ENCODE peak calls at places on chromosomes 6 and 20, in ten cellular contexts. F is PC-9, K is H9, R is PC-3, W is mesenchymal stem cell, H is neuronal stem cell, J is hepatocyte, P is heart left ventricle, U is IMR-90, T is adrenal gland. O is an unnamed sample.

GRCh38 chr6:94071835-94072234 is 652.5 kb upstream of the EPHA7 start:
- DNase-seq in F (no peak), K (no peak), R (peak; percentile 4), W (peak; percentile 31), H (no peak), J (peak; percentile 11), P (no peak), U (no peak), T (no peak), O (no peak)

GRCh38 chr20:34515484-34516037 is 661 bp upstream of the DYNLRB1 start:
- DNase-seq in F (no peak), K (peak; percentile 92), R (peak; percentile 78), W (peak; percentile 65), H (peak; percentile 46), J (peak; percentile 80), P (peak; percentile 27), U (peak; percentile 47), T (peak; percentile 70), O (peak; percentile 80)

GRCh38 chr6:25312703-25313102 is 33.5 kb downstream of the CARMIL1 start:
- DNase-seq in F (peak; percentile 76), K (no peak), R (peak; percentile 82), W (peak; percentile 30), H (no peak), J (peak; percentile 40), P (no peak), U (peak; percentile 59), T (no peak), O (no peak)

GRCh38 chr20:41386502-41387427 is 20.1 kb upstream of the EMILIN3 start:
- DNase-seq in F (no peak), K (no peak), R (no peak), W (no peak), H (no peak), J (peak; percentile 53), P (peak; percentile 60), U (peak; percentile 26), T (no peak), O (no peak)

GRCh38 chr20:61753196-61753942 is 312.3 kb downstream of the TAF4 start:
- DNase-seq in F (no peak), K (no peak), R (no peak), W (peak; percentile 86), H (no peak), J (peak; percentile 26), P (no peak), U (peak; percentile 55), T (no peak), O (no peak)

GRCh38 chr6:291148-291696 is 1.1 kb upstream of the DUSP22 start:
- DNase-seq in F (no peak), K (no peak), R (peak; percentile 53), W (no peak), H (no peak), J (peak; percentile 57), P (no peak), U (no peak), T (no peak), O (peak; percentile 55)

GRCh38 chr20:1663917-1664316 is 6.3 kb upstream of the SIRPG start:
- DNase-seq in F (peak; percentile 37), K (no peak), R (peak; percentile 35), W (no peak), H (no peak), J (no peak), P (no peak), U (peak; percentile 1), T (no peak), O (no peak)

GRCh38 chr20:46894971-46895905 is 595 bp downstream of the EYA2 start:
- DNase-seq in F (no peak), K (peak; percentile 39), R (peak; percentile 31), W (no peak), H (peak; percentile 38), J (peak; percentile 17), P (no peak), U (peak; percentile 68), T (no peak), O (no peak)

GRCh38 chr6:47241742-47242482 is 67.8 kb downstream of the TNFRSF21 start:
- DNase-seq in F (no peak), K (no peak), R (no peak), W (peak; percentile 90), H (no peak), J (no peak), P (no peak), U (no peak), T (no peak), O (no peak)

GRCh38 chr6:15661815-15662245 is 998 bp downstream of the DTNBP1 start:
- DNase-seq in F (no peak), K (no peak), R (no peak), W (no peak), H (no peak), J (no peak), P (no peak), U (no peak), T (no peak), O (no peak)

DNA sequence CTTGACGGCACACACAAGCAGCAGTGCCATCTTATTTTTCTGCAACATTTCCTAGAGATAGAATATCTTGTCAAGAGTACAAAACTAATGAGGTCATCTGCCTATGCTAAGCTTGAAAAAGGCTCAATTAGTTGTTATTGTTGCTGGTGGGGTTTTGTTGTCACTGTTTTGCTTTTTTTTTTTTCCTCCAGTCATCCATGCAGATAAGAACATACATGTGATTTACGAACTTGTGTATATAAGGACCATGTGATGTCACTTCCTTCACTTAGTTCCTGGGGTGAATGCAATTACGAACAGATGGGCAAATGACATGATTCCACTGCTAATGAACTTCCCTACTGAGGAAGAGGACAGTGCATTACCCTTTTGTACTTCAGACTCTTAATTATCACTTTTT is 1175.4 kb upstream of the GJE1 start:
- DNase-seq in F (no peak), K (no peak), R (no peak), W (no peak), H (no peak), J (no peak), P (no peak), U (no peak), T (no peak), O (peak; percentile 9)
- H3K27ac ChIP-seq in F (no peak overlapping the region), K (no peak overlapping the region), R (no peak overlapping the region), W (no peak overlapping the region), H (no peak overlapping the region), J (no peak overlapping the region), P (no peak overlapping the region), U (no peak overlapping the region), T (no peak overlapping the region), O (no peak overlapping the region)

GRCh38 chr6:134739299-134740090 is 210.4 kb downstream of the ALDH8A1 start:
- DNase-seq in F (no peak), K (no peak), R (no peak), W (no peak), H (no peak), J (no peak), P (no peak), U (peak; percentile 39), T (no peak), O (peak; percentile 63)

GRCh38 chr6:134735461-134735860 is 214.4 kb downstream of the ALDH8A1 start:
- DNase-seq in F (no peak), K (no peak), R (no peak), W (no peak), H (no peak), J (no peak), P (no peak), U (peak; percentile 52), T (no peak), O (no peak)

GRCh38 chr6:134741193-134741521 is 208.7 kb downstream of the ALDH8A1 start:
- DNase-seq in F (no peak), K (peak; percentile 43), R (peak; percentile 18), W (no peak), H (no peak), J (no peak), P (no peak), U (no peak), T (no peak), O (no peak)

GRCh38 chr6:134740473-134741192 is 209.3 kb downstream of the ALDH8A1 start:
- DNase-seq in F (peak; percentile 58), K (no peak), R (no peak), W (peak; percentile 33), H (no peak), J (no peak), P (no peak), U (peak; percentile 60), T (peak; percentile 15), O (peak; percentile 74)

DNA sequence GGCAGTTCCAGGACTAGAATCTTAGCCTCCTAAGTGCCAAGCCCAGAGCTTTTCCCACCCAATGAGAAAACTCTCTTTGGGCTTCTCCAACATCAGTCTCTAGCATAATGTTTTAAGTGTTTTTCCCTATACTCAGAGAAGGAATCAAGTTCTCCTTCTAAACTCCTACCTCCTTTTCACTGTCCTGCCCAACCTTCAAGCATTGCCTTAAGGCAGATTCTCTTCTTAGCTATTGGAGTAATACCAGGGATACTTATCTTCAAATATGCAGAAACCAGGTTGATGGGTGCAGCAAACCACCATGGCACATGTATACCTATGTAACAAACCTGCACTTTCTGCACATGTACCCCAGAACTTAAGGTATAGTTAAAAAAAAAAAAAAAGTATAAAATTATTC is 211.4 kb downstream of the ALDH8A1 start:
- DNase-seq in F (no peak), K (no peak), R (no peak), W (no peak), H (no peak), J (no peak), P (no peak), U (no peak), T (no peak), O (no peak)
- H3K27ac ChIP-seq in F (no peak overlapping the region), K (no peak overlapping the region), R (no peak overlapping the region), W (no peak overlapping the region), H (no peak overlapping the region), J (no peak overlapping the region), P (no peak overlapping the region), U (no peak overlapping the region), T (no peak overlapping the region), O (no peak overlapping the region)

DNA sequence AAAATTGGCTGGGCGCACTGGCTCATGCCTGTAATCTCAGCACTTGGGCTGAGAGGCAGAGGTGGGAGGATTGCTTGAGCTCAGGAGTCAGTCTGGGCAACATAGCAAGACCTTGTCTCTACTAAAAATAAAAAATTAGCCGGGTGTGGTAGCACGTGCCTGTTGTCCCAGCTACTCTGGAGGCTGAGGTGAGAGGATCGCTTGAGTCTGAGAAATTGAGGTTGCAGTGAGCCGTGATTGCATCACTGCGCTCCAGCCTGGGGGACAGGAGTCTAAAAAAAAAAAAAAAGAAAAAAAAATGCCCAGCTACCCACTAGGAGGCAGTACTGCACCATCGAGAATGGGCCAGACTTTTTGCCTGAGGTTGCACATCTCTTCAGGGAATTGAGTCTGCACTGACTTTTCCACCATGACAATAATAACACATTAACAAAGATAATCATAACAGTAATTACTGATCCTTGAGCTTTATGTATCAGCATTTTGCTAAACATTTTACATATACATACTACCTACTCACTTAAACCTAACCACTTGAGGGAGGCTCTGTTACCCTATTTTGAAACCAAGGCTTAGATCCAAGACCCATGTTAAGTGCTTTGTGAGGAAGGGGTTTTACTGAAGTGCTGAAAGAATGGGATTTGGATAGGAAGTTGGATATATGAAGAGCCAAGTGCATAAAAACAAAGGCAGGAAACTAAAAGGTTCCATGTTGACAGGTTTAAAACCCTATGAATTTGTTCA is 21.0 kb downstream of the SRSF3 start:
- DNase-seq in F (peak; percentile 63), K (peak; percentile 67), R (peak; percentile 70), W (peak; percentile 80), H (peak; percentile 31), J (peak; percentile 69), P (peak; percentile 35), U (peak; percentile 69), T (peak; percentile 59), O (peak; percentile 78)
- H3K27ac ChIP-seq in F (no peak overlapping the region), K (no peak overlapping the region), R (no peak overlapping the region), W (no peak overlapping the region), H (no peak overlapping the region), J (no peak overlapping the region), P (peak overlapping the region; percentile 43), U (no peak overlapping the region), T (no peak overlapping the region), O (peak overlapping the region; percentile 42)

DNA sequence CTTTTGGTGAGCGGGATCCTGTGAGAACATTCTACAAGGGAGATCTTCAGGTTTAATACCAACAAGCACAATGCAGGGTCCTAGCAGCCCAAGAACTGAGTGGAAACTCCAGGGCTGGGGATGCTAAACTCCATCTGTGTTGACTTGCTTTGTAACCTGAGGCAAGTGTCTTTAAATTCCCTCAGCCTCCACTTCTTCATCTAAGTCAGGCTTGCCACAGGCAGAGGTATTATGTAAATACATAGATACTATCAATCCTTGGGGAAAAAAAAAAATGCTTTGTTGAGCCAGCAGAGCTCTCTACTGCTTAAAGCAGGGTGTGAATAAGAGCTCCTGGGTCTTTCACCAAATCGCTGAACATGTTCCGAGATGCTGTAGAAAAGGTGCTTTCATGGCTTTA is 114.2 kb upstream of the PHACTR1 start:
- DNase-seq in F (peak; percentile 67), K (no peak), R (peak; percentile 17), W (no peak), H (no peak), J (no peak), P (no peak), U (no peak), T (no peak), O (no peak)
- H3K27ac ChIP-seq in F (no peak overlapping the region), K (no peak overlapping the region), R (no peak overlapping the region), W (no peak overlapping the region), H (no peak overlapping the region), J (peak overlapping the region; percentile 19), P (peak overlapping the region; percentile 22), U (no peak overlapping the region), T (no peak overlapping the region), O (no peak overlapping the region)